ENCODE peak calls at places on chromosomes 11 and 22, in eight cellular contexts. One of them, this sample, is unnamed.

GRCh38 chr22:45678961-45679912 is 7.6 kb downstream of the ATXN10 start:
- DNase-seq in fibroblast of the aortic adventitia: peak; percentile 70
- DNase-seq in GM13977: peak; percentile 27
- DNase-seq in KBM-7: no peak
- DNase-seq in right atrium auricular region: no peak
- DNase-seq in fibroblast of pulmonary artery: no peak
- DNase-seq in right cardiac atrium: no peak
- DNase-seq in HFF-Myc: peak; percentile 76
- DNase-seq in this sample: no peak

GRCh38 chr11:68806931-68807844 is 34.5 kb downstream of the CPT1A start:
- DNase-seq in fibroblast of pulmonary artery: peak; percentile 76
- DNase-seq in GM13977: no peak
- DNase-seq in HFF-Myc: no peak
- DNase-seq in KBM-7: no peak
- DNase-seq in right cardiac atrium: no peak
- DNase-seq in fibroblast of the aortic adventitia: peak; percentile 67
- DNase-seq in right atrium auricular region: no peak
- DNase-seq in this sample: no peak

GRCh38 chr22:35380537-35381423 is at the start of gene HMOX1:
- DNase-seq in fibroblast of pulmonary artery: peak; percentile 94
- DNase-seq in GM13977: peak; percentile 90
- DNase-seq in right atrium auricular region: peak; percentile 97
- DNase-seq in KBM-7: peak; percentile 70
- DNase-seq in HFF-Myc: peak; percentile 20
- DNase-seq in fibroblast of the aortic adventitia: peak; percentile 94
- DNase-seq in right cardiac atrium: peak; percentile 98
- DNase-seq in this sample: peak; percentile 90

GRCh38 chr22:45649809-45650208 is 21.8 kb upstream of the ATXN10 start:
- DNase-seq in HFF-Myc: no peak
- DNase-seq in right cardiac atrium: no peak
- DNase-seq in GM13977: no peak
- DNase-seq in KBM-7: no peak
- DNase-seq in fibroblast of pulmonary artery: no peak
- DNase-seq in fibroblast of the aortic adventitia: no peak
- DNase-seq in right atrium auricular region: no peak
- DNase-seq in this sample: no peak

GRCh38 chr11:123235117-123235686 is 40.2 kb upstream of the CLMP start:
- DNase-seq in right atrium auricular region: peak; percentile 77
- DNase-seq in HFF-Myc: no peak
- DNase-seq in GM13977: no peak
- DNase-seq in right cardiac atrium: peak; percentile 81
- DNase-seq in fibroblast of the aortic adventitia: peak; percentile 54
- DNase-seq in KBM-7: peak; percentile 24
- DNase-seq in fibroblast of pulmonary artery: peak; percentile 57
- DNase-seq in this sample: peak; percentile 8

GRCh38 chr22:38110863-38111852 is 674 bp upstream of the BAIAP2L2 start:
- DNase-seq in KBM-7: no peak
- DNase-seq in right atrium auricular region: no peak
- DNase-seq in fibroblast of pulmonary artery: no peak
- DNase-seq in fibroblast of the aortic adventitia: peak; percentile 46
- DNase-seq in GM13977: no peak
- DNase-seq in right cardiac atrium: peak; percentile 78
- DNase-seq in HFF-Myc: no peak
- DNase-seq in this sample: peak; percentile 93

GRCh38 chr11:6926208-6927029 is at the start of gene ZNF215:
- DNase-seq in right atrium auricular region: peak; percentile 87
- DNase-seq in fibroblast of pulmonary artery: peak; percentile 90
- DNase-seq in GM13977: peak; percentile 72
- DNase-seq in fibroblast of the aortic adventitia: peak; percentile 70
- DNase-seq in HFF-Myc: peak; percentile 83
- DNase-seq in KBM-7: peak; percentile 85
- DNase-seq in right cardiac atrium: peak; percentile 92
- DNase-seq in this sample: peak; percentile 86

GRCh38 chr11:120324932-120325810 is at the start of gene TLCD5:
- DNase-seq in GM13977: peak; percentile 84
- DNase-seq in KBM-7: no peak
- DNase-seq in right atrium auricular region: no peak
- DNase-seq in right cardiac atrium: peak; percentile 88
- DNase-seq in fibroblast of the aortic adventitia: peak; percentile 52
- DNase-seq in fibroblast of pulmonary artery: peak; percentile 67
- DNase-seq in HFF-Myc: no peak
- DNase-seq in this sample: peak; percentile 33

GRCh38 chr11:15826826-15827225 is 529.5 kb downstream of the SOX6 start:
- DNase-seq in fibroblast of pulmonary artery: peak; percentile 52
- DNase-seq in GM13977: peak; percentile 19
- DNase-seq in right cardiac atrium: peak; percentile 77
- DNase-seq in KBM-7: peak; percentile 30
- DNase-seq in fibroblast of the aortic adventitia: no peak
- DNase-seq in HFF-Myc: no peak
- DNase-seq in right atrium auricular region: no peak
- DNase-seq in this sample: no peak

GRCh38 chr22:36904260-36904659 is 9.2 kb upstream of the CSF2RB start:
- DNase-seq in fibroblast of pulmonary artery: no peak
- DNase-seq in GM13977: no peak
- DNase-seq in right atrium auricular region: no peak
- DNase-seq in right cardiac atrium: no peak
- DNase-seq in HFF-Myc: no peak
- DNase-seq in fibroblast of the aortic adventitia: no peak
- DNase-seq in KBM-7: no peak
- DNase-seq in this sample: no peak

GRCh38 chr22:23204541-23205157 is 24.3 kb downstream of the BCR start:
- DNase-seq in fibroblast of the aortic adventitia: peak; percentile 50
- DNase-seq in right cardiac atrium: peak; percentile 90
- DNase-seq in HFF-Myc: no peak
- DNase-seq in right atrium auricular region: peak; percentile 69
- DNase-seq in KBM-7: no peak
- DNase-seq in GM13977: no peak
- DNase-seq in fibroblast of pulmonary artery: no peak
- DNase-seq in this sample: no peak

GRCh38 chr11:47413908-47414684 is 5.7 kb downstream of the SLC39A13 start:
- DNase-seq in HFF-Myc: no peak
- DNase-seq in fibroblast of the aortic adventitia: peak; percentile 66
- DNase-seq in KBM-7: no peak
- DNase-seq in right cardiac atrium: no peak
- DNase-seq in fibroblast of pulmonary artery: peak; percentile 70
- DNase-seq in right atrium auricular region: no peak
- DNase-seq in GM13977: no peak
- DNase-seq in this sample: no peak

GRCh38 chr11:134385171-134385570 is 26.9 kb downstream of the B3GAT1 start:
- DNase-seq in right atrium auricular region: no peak
- DNase-seq in KBM-7: no peak
- DNase-seq in fibroblast of the aortic adventitia: no peak
- DNase-seq in HFF-Myc: no peak
- DNase-seq in right cardiac atrium: no peak
- DNase-seq in fibroblast of pulmonary artery: no peak
- DNase-seq in GM13977: no peak
- DNase-seq in this sample: no peak

GRCh38 chr22:31286360-31287255 is 5.7 kb downstream of the PIK3IP1 start:
- DNase-seq in fibroblast of pulmonary artery: no peak
- DNase-seq in right cardiac atrium: no peak
- DNase-seq in GM13977: peak; percentile 46
- DNase-seq in right atrium auricular region: no peak
- DNase-seq in fibroblast of the aortic adventitia: no peak
- DNase-seq in HFF-Myc: no peak
- DNase-seq in KBM-7: peak; percentile 57
- DNase-seq in this sample: peak; percentile 79

GRCh38 chr11:16081756-16082531 is 274.4 kb downstream of the SOX6 start:
- DNase-seq in right atrium auricular region: no peak
- DNase-seq in fibroblast of the aortic adventitia: no peak
- DNase-seq in KBM-7: no peak
- DNase-seq in fibroblast of pulmonary artery: no peak
- DNase-seq in HFF-Myc: no peak
- DNase-seq in right cardiac atrium: no peak
- DNase-seq in GM13977: no peak
- DNase-seq in this sample: no peak

GRCh38 chr11:13140028-13140870 is 131.1 kb downstream of the RASSF10 start:
- DNase-seq in right atrium auricular region: no peak
- DNase-seq in KBM-7: peak; percentile 2
- DNase-seq in HFF-Myc: peak; percentile 14
- DNase-seq in fibroblast of pulmonary artery: no peak
- DNase-seq in right cardiac atrium: no peak
- DNase-seq in fibroblast of the aortic adventitia: peak; percentile 39
- DNase-seq in GM13977: no peak
- DNase-seq in this sample: peak; percentile 97

GRCh38 chr11:67051945-67052488 is 4.6 kb upstream of the RHOD start:
- DNase-seq in right cardiac atrium: peak; percentile 9
- DNase-seq in GM13977: no peak
- DNase-seq in HFF-Myc: no peak
- DNase-seq in fibroblast of pulmonary artery: no peak
- DNase-seq in right atrium auricular region: no peak
- DNase-seq in KBM-7: no peak
- DNase-seq in fibroblast of the aortic adventitia: no peak
- DNase-seq in this sample: no peak

GRCh38 chr11:71385091-71385490 is 63.1 kb downstream of the DHCR7 start:
- DNase-seq in fibroblast of the aortic adventitia: no peak
- DNase-seq in fibroblast of pulmonary artery: no peak
- DNase-seq in GM13977: no peak
- DNase-seq in right atrium auricular region: no peak
- DNase-seq in right cardiac atrium: no peak
- DNase-seq in HFF-Myc: no peak
- DNase-seq in KBM-7: no peak
- DNase-seq in this sample: no peak

GRCh38 chr11:59680287-59681154 is 11.7 kb upstream of the PATL1 start:
- DNase-seq in HFF-Myc: no peak
- DNase-seq in right atrium auricular region: no peak
- DNase-seq in fibroblast of pulmonary artery: peak; percentile 90
- DNase-seq in GM13977: peak; percentile 60
- DNase-seq in fibroblast of the aortic adventitia: peak; percentile 87
- DNase-seq in right cardiac atrium: peak; percentile 77
- DNase-seq in KBM-7: peak; percentile 76
- DNase-seq in this sample: peak; percentile 82

GRCh38 chr11:783581-784015 is 6.3 kb downstream of the CEND1 start:
- DNase-seq in right cardiac atrium: peak; percentile 91
- DNase-seq in HFF-Myc: peak; percentile 85
- DNase-seq in fibroblast of the aortic adventitia: peak; percentile 93
- DNase-seq in KBM-7: no peak
- DNase-seq in GM13977: no peak
- DNase-seq in right atrium auricular region: peak; percentile 83
- DNase-seq in fibroblast of pulmonary artery: peak; percentile 83
- DNase-seq in this sample: peak; percentile 93

GRCh38 chr11:66136752-66137123 is 66.7 kb downstream of the PACS1 start:
- DNase-seq in HFF-Myc: no peak
- DNase-seq in fibroblast of the aortic adventitia: peak; percentile 44
- DNase-seq in KBM-7: no peak
- DNase-seq in GM13977: no peak
- DNase-seq in fibroblast of pulmonary artery: peak; percentile 70
- DNase-seq in right atrium auricular region: no peak
- DNase-seq in right cardiac atrium: no peak
- DNase-seq in this sample: no peak

GRCh38 chr11:102383839-102384238 is 36.8 kb downstream of the BIRC2 start:
- DNase-seq in GM13977: no peak
- DNase-seq in fibroblast of the aortic adventitia: no peak
- DNase-seq in right atrium auricular region: no peak
- DNase-seq in fibroblast of pulmonary artery: no peak
- DNase-seq in right cardiac atrium: no peak
- DNase-seq in KBM-7: no peak
- DNase-seq in HFF-Myc: no peak
- DNase-seq in this sample: no peak

GRCh38 chr11:69704508-69705245 is 855 bp upstream of the FGF19 start:
- DNase-seq in right atrium auricular region: no peak
- DNase-seq in GM13977: peak; percentile 70
- DNase-seq in KBM-7: peak; percentile 29
- DNase-seq in fibroblast of the aortic adventitia: no peak
- DNase-seq in HFF-Myc: no peak
- DNase-seq in fibroblast of pulmonary artery: peak; percentile 11
- DNase-seq in right cardiac atrium: no peak
- DNase-seq in this sample: no peak

GRCh38 chr11:58188770-58189169 is at the start of gene OR9Q2:
- DNase-seq in KBM-7: no peak
- DNase-seq in GM13977: no peak
- DNase-seq in right cardiac atrium: no peak
- DNase-seq in fibroblast of pulmonary artery: no peak
- DNase-seq in right atrium auricular region: no peak
- DNase-seq in fibroblast of the aortic adventitia: no peak
- DNase-seq in HFF-Myc: no peak
- DNase-seq in this sample: no peak

GRCh38 chr11:66866420-66867010 is 9.7 kb downstream of the LRFN4 start:
- DNase-seq in GM13977: no peak
- DNase-seq in right cardiac atrium: peak; percentile 46
- DNase-seq in fibroblast of pulmonary artery: no peak
- DNase-seq in KBM-7: no peak
- DNase-seq in fibroblast of the aortic adventitia: no peak
- DNase-seq in HFF-Myc: no peak
- DNase-seq in right atrium auricular region: no peak
- DNase-seq in this sample: no peak

GRCh38 chr11:59770869-59771268 is 15.7 kb downstream of the STX3 start:
- DNase-seq in fibroblast of the aortic adventitia: no peak
- DNase-seq in right atrium auricular region: no peak
- DNase-seq in HFF-Myc: no peak
- DNase-seq in fibroblast of pulmonary artery: no peak
- DNase-seq in KBM-7: no peak
- DNase-seq in GM13977: no peak
- DNase-seq in right cardiac atrium: no peak
- DNase-seq in this sample: no peak

GRCh38 chr11:16981651-16982194 is 32.5 kb downstream of the PLEKHA7 start:
- DNase-seq in right cardiac atrium: peak; percentile 83
- DNase-seq in GM13977: no peak
- DNase-seq in right atrium auricular region: no peak
- DNase-seq in KBM-7: no peak
- DNase-seq in HFF-Myc: no peak
- DNase-seq in fibroblast of pulmonary artery: peak; percentile 55
- DNase-seq in fibroblast of the aortic adventitia: peak; percentile 1
- DNase-seq in this sample: no peak

GRCh38 chr22:30305519-30305905 is 16.2 kb upstream of the CASTOR1 start:
- DNase-seq in fibroblast of pulmonary artery: peak; percentile 55
- DNase-seq in right cardiac atrium: peak; percentile 92
- DNase-seq in fibroblast of the aortic adventitia: peak; percentile 45
- DNase-seq in GM13977: peak; percentile 63
- DNase-seq in HFF-Myc: no peak
- DNase-seq in KBM-7: peak; percentile 84
- DNase-seq in right atrium auricular region: peak; percentile 89
- DNase-seq in this sample: peak; percentile 66

GRCh38 chr11:65321828-65322495 is 7.3 kb downstream of the CDC42EP2 start:
- DNase-seq in HFF-Myc: no peak
- DNase-seq in GM13977: no peak
- DNase-seq in KBM-7: no peak
- DNase-seq in fibroblast of the aortic adventitia: no peak
- DNase-seq in right atrium auricular region: no peak
- DNase-seq in right cardiac atrium: no peak
- DNase-seq in fibroblast of pulmonary artery: no peak
- DNase-seq in this sample: no peak

GRCh38 chr11:88454881-88455280 is 117.3 kb upstream of the CTSC start:
- DNase-seq in fibroblast of the aortic adventitia: peak; percentile 12
- DNase-seq in right atrium auricular region: no peak
- DNase-seq in GM13977: no peak
- DNase-seq in fibroblast of pulmonary artery: no peak
- DNase-seq in KBM-7: no peak
- DNase-seq in right cardiac atrium: no peak
- DNase-seq in HFF-Myc: no peak
- DNase-seq in this sample: no peak

GRCh38 chr22:47328550-47329243 is 566.2 kb downstream of the TBC1D22A start:
- DNase-seq in fibroblast of pulmonary artery: peak; percentile 96
- DNase-seq in right cardiac atrium: peak; percentile 63
- DNase-seq in right atrium auricular region: no peak
- DNase-seq in HFF-Myc: peak; percentile 78
- DNase-seq in GM13977: no peak
- DNase-seq in KBM-7: no peak
- DNase-seq in fibroblast of the aortic adventitia: peak; percentile 96
- DNase-seq in this sample: peak; percentile 47

GRCh38 chr11:91104237-91104636 is 881.4 kb upstream of the CHORDC1 start:
- DNase-seq in right cardiac atrium: no peak
- DNase-seq in fibroblast of the aortic adventitia: peak; percentile 46
- DNase-seq in right atrium auricular region: no peak
- DNase-seq in HFF-Myc: no peak
- DNase-seq in KBM-7: no peak
- DNase-seq in GM13977: no peak
- DNase-seq in fibroblast of pulmonary artery: peak; percentile 61
- DNase-seq in this sample: no peak

GRCh38 chr11:43359432-43359818 is 705 bp downstream of the TTC17 start:
- DNase-seq in right atrium auricular region: no peak
- DNase-seq in HFF-Myc: no peak
- DNase-seq in right cardiac atrium: no peak
- DNase-seq in GM13977: peak; percentile 39
- DNase-seq in fibroblast of the aortic adventitia: peak; percentile 28
- DNase-seq in KBM-7: peak; percentile 51
- DNase-seq in fibroblast of pulmonary artery: peak; percentile 35
- DNase-seq in this sample: peak; percentile 50

This sample was measured in small intestine.